ENCODE peak calls at places on chromosomes 13 and 19, in ten cellular contexts. F is caudate nucleus; O is neuronal stem cell; L is activated T-cell treated with anti-CD3 and anti-CD28 coated beads for 48 hours; A is Peyer's patch; P is activated CD4-positive, alpha-beta memory T cell treated with anti-CD3 and anti-CD28 coated beads for 36 hours; Y is T-helper 2 cell; C is AG08395; I is stimulated activated CD4-positive, alpha-beta T cell treated with anti-CD3 and anti-CD28 coated beads, Interleukin-2, amount 100 ng/mL, for 48 hours; K is germinal center. S is an unnamed sample.

GRCh38 chr13:49220035-49220855 is at the start of gene MLNR:
- DNase-seq in P (peak; percentile 58), O (peak; percentile 35), K (peak; percentile 58), F (no peak), I (no peak), Y (peak; percentile 22), A (no peak), C (peak; percentile 36), L (peak; percentile 50), S (peak; percentile 37)

GRCh38 chr13:98878421-98879126 is 99.3 kb downstream of the DOCK9 start:
- DNase-seq in Y (no peak), I (no peak), F (no peak), O (no peak), P (no peak), C (no peak), L (no peak), A (no peak), K (no peak), S (no peak)

GRCh38 chr19:49398931-49399330 is 10.9 kb downstream of the KASH5 start:
- DNase-seq in C (no peak), I (no peak), P (no peak), K (no peak), A (no peak), O (no peak), L (no peak), Y (no peak), F (no peak), S (no peak)

GRCh38 chr19:46745521-46746280 is at the start of gene FKRP:
- DNase-seq in A (no peak), P (peak; percentile 38), Y (no peak), K (peak; percentile 66), I (peak; percentile 16), F (no peak), C (peak; percentile 52), L (peak; percentile 21), O (no peak), S (peak; percentile 39)

GRCh38 chr19:47660435-47660832 is 51.5 kb downstream of the BICRA start:
- DNase-seq in Y (no peak), C (no peak), F (no peak), L (no peak), K (no peak), I (no peak), A (peak; percentile 85), P (no peak), O (no peak), S (no peak)

GRCh38 chr19:53161123-53161522 is 2.3 kb upstream of the ZNF347 start:
- DNase-seq in Y (no peak), F (no peak), O (no peak), A (no peak), L (no peak), C (no peak), P (no peak), I (no peak), K (no peak), S (no peak)

GRCh38 chr13:87498681-87499080 is 172.5 kb upstream of the SLITRK5 start:
- DNase-seq in P (no peak), Y (no peak), I (no peak), L (no peak), A (no peak), C (no peak), O (peak; percentile 35), F (no peak), K (no peak), S (no peak)

GRCh38 chr13:42355118-42355840 is 83.3 kb downstream of the AKAP11 start:
- DNase-seq in Y (peak; percentile 36), I (no peak), P (peak; percentile 80), L (no peak), K (no peak), F (no peak), C (no peak), A (no peak), O (no peak), S (no peak)

GRCh38 chr13:105774739-105775460 is 760.6 kb downstream of the EFNB2 start:
- DNase-seq in L (no peak), A (no peak), I (no peak), K (no peak), Y (no peak), F (no peak), P (no peak), O (no peak), C (no peak), S (no peak)

GRCh38 chr19:3721131-3721899 is 13.1 kb downstream of the TJP3 start:
- DNase-seq in C (peak; percentile 92), Y (peak; percentile 92), O (peak; percentile 95), A (peak; percentile 97), K (peak; percentile 94), F (no peak), L (peak; percentile 87), I (peak; percentile 95), P (peak; percentile 94), S (peak; percentile 76)

GRCh38 chr19:42253245-42254082 is 1.5 kb downstream of the ERF start:
- DNase-seq in P (peak; percentile 75), F (peak; percentile 48), L (peak; percentile 58), I (peak; percentile 50), K (peak; percentile 66), C (peak; percentile 45), A (peak; percentile 85), O (peak; percentile 73), Y (peak; percentile 44), S (peak; percentile 69)

GRCh38 chr19:6233827-6234511 is 45.8 kb downstream of the MLLT1 start:
- DNase-seq in A (no peak), F (no peak), I (no peak), Y (no peak), K (no peak), O (no peak), P (no peak), L (no peak), C (no peak), S (no peak)

GRCh38 chr13:102002271-102002670 is 399.6 kb downstream of the FGF14 start:
- DNase-seq in K (no peak), A (no peak), C (no peak), F (no peak), O (no peak), L (no peak), Y (no peak), P (no peak), I (no peak), S (no peak)

GRCh38 chr19:18202759-18203407 is 959 bp downstream of the RAB3A start:
- DNase-seq in O (no peak), L (no peak), I (no peak), F (peak; percentile 74), A (peak; percentile 59), C (no peak), Y (no peak), P (peak; percentile 38), K (peak; percentile 19), S (no peak)

GRCh38 chr19:408441-409005 is 424 bp downstream of the C2CD4C start:
- DNase-seq in A (no peak), Y (no peak), L (no peak), O (no peak), I (no peak), P (no peak), K (no peak), F (no peak), C (no peak), S (no peak)

GRCh38 chr13:36764957-36765356 is 54.1 kb upstream of the RFXAP start:
- DNase-seq in I (no peak), O (no peak), P (no peak), A (no peak), K (no peak), C (no peak), Y (no peak), L (no peak), F (no peak), S (no peak)

GRCh38 chr19:38387550-38388309 is at the start of gene GGN:
- DNase-seq in K (peak; percentile 90), P (peak; percentile 92), I (peak; percentile 81), C (peak; percentile 96), O (peak; percentile 99), Y (peak; percentile 73), F (peak; percentile 91), L (peak; percentile 80), A (peak; percentile 93), S (peak; percentile 72)

GRCh38 chr13:23959231-23959862 is 62.0 kb upstream of the C1QTNF9B start:
- DNase-seq in I (no peak), K (no peak), C (no peak), P (no peak), L (no peak), Y (no peak), F (no peak), O (no peak), A (no peak), S (no peak)

GRCh38 chr13:112839347-112840105 is 129.5 kb upstream of the MCF2L start:
- DNase-seq in C (peak; percentile 42), O (no peak), L (no peak), A (peak; percentile 22), P (no peak), I (no peak), Y (no peak), K (no peak), F (no peak), S (no peak)

GRCh38 chr13:51292000-51292550 is 47.4 kb upstream of the SERPINE3 start:
- DNase-seq in K (no peak), L (no peak), C (peak; percentile 10), F (no peak), Y (no peak), I (no peak), P (no peak), O (no peak), A (no peak), S (no peak)

GRCh38 chr19:35098413-35099049 is 17.1 kb upstream of the FXYD3 start:
- DNase-seq in A (no peak), I (no peak), L (no peak), F (no peak), O (no peak), K (no peak), C (peak; percentile 32), Y (no peak), P (no peak), S (no peak)

GRCh38 chr19:19514881-19515763 is at the start of gene TSSK6:
- DNase-seq in C (no peak), F (no peak), P (no peak), K (no peak), Y (no peak), L (no peak), I (no peak), O (no peak), A (no peak), S (no peak)

GRCh38 chr19:1674293-1674679 is 21.9 kb upstream of the TCF3 start:
- DNase-seq in L (no peak), F (no peak), O (no peak), I (no peak), K (no peak), Y (no peak), P (no peak), C (no peak), A (no peak), S (no peak)

GRCh38 chr19:29260477-29261317 is 47.7 kb upstream of the UQCRFS1 start:
- DNase-seq in K (peak; percentile 17), P (peak; percentile 58), A (no peak), C (peak; percentile 17), I (peak; percentile 47), F (no peak), Y (no peak), O (peak; percentile 32), L (peak; percentile 29), S (no peak)

GRCh38 chr13:111043575-111043982 is 71.5 kb upstream of the ARHGEF7 start:
- DNase-seq in O (no peak), K (no peak), P (no peak), I (no peak), F (no peak), L (no peak), A (no peak), C (peak; percentile 91), Y (no peak), S (no peak)

GRCh38 chr13:30648522-30649012 is 30.8 kb downstream of the USPL1 start:
- DNase-seq in L (no peak), O (no peak), Y (no peak), C (no peak), K (peak; percentile 54), F (no peak), A (no peak), I (no peak), P (no peak), S (no peak)

GRCh38 chr13:41182231-41182630 is 12.1 kb downstream of the KBTBD7 start:
- DNase-seq in P (no peak), Y (no peak), K (no peak), L (no peak), F (no peak), C (no peak), A (no peak), O (no peak), I (no peak), S (no peak)

GRCh38 chr13:59527500-59527899 is 636.2 kb downstream of the DIAPH3 start:
- DNase-seq in P (no peak), F (no peak), O (no peak), I (no peak), L (no peak), C (no peak), A (no peak), Y (no peak), K (no peak), S (no peak)